ENCODE peak calls at places on chromosomes 5 and 9, in four cellular contexts. One of them, this sample, is unnamed.

GRCh38 chr5:116947691-116948528 is 373.3 kb upstream of the SEMA6A start:
- DNase-seq in neural progenitor cell: peak
- DNase-seq in left ventricle myocardium inferior: peak
- DNase-seq in upper lobe of left lung: peak
- DNase-seq in this sample: peak

GRCh38 chr5:1178529-1179382 is 22.6 kb upstream of the SLC6A19 start:
- DNase-seq in upper lobe of left lung: no peak
- DNase-seq in left ventricle myocardium inferior: peak
- DNase-seq in neural progenitor cell: no peak
- DNase-seq in this sample: no peak

GRCh38 chr5:128706269-128706668 is 168.2 kb upstream of the FBN2 start:
- DNase-seq in neural progenitor cell: no peak
- DNase-seq in upper lobe of left lung: no peak
- DNase-seq in left ventricle myocardium inferior: no peak
- DNase-seq in this sample: no peak

GRCh38 chr9:135228345-135228982 is 141.0 kb downstream of the OLFM1 start:
- DNase-seq in neural progenitor cell: no peak
- DNase-seq in left ventricle myocardium inferior: peak
- DNase-seq in upper lobe of left lung: no peak
- DNase-seq in this sample: no peak

GRCh38 chr9:136777359-136777758 is 13.0 kb upstream of the LCN15 start:
- DNase-seq in neural progenitor cell: no peak
- DNase-seq in upper lobe of left lung: no peak
- DNase-seq in left ventricle myocardium inferior: no peak
- DNase-seq in this sample: no peak

GRCh38 chr9:34177906-34178697 is 741 bp upstream of the UBAP1 start:
- DNase-seq in upper lobe of left lung: no peak
- DNase-seq in neural progenitor cell: no peak
- DNase-seq in left ventricle myocardium inferior: no peak
- DNase-seq in this sample: no peak

GRCh38 chr9:87502446-87503232 is 5.0 kb downstream of the DAPK1 start:
- DNase-seq in left ventricle myocardium inferior: no peak
- DNase-seq in neural progenitor cell: no peak
- DNase-seq in upper lobe of left lung: peak
- DNase-seq in this sample: no peak

GRCh38 chr5:75510836-75511434 is 494 bp downstream of the CERT1 start:
- DNase-seq in neural progenitor cell: peak
- DNase-seq in left ventricle myocardium inferior: peak
- DNase-seq in upper lobe of left lung: peak
- DNase-seq in this sample: no peak

GRCh38 chr9:124615100-124615742 is 108.0 kb upstream of the NR5A1 start:
- DNase-seq in left ventricle myocardium inferior: no peak
- DNase-seq in neural progenitor cell: no peak
- DNase-seq in upper lobe of left lung: no peak
- DNase-seq in this sample: no peak

DNA sequence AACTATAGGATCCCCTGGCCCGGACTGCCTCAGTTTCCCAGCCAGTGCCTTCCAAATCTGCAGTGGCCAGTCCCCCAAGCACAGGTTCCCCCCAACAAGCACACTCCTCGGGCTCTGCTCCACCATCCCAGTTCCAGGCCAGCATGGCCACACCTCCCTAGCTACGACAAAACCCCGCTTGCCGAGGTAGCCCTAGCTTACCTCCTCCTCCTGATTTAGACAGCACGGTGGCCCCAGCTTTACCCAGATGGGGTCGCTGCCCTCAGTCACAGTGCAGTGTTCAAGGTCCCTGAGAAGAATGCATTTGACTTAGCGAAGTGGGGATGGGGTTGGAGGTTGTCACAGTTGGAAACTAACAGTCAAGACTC is 40.8 kb upstream of the GARNL3 start:
- DNase-seq in neural progenitor cell: no peak
- DNase-seq in upper lobe of left lung: peak
- DNase-seq in left ventricle myocardium inferior: no peak
- DNase-seq in this sample: no peak
- TF ChIP-seq CTCF in neural progenitor cell: no peak
- TF ChIP-seq CTCF in upper lobe of left lung: no peak
- TF ChIP-seq CTCF in left ventricle myocardium inferior: no peak
- TF ChIP-seq CTCF in this sample: peak

DNA sequence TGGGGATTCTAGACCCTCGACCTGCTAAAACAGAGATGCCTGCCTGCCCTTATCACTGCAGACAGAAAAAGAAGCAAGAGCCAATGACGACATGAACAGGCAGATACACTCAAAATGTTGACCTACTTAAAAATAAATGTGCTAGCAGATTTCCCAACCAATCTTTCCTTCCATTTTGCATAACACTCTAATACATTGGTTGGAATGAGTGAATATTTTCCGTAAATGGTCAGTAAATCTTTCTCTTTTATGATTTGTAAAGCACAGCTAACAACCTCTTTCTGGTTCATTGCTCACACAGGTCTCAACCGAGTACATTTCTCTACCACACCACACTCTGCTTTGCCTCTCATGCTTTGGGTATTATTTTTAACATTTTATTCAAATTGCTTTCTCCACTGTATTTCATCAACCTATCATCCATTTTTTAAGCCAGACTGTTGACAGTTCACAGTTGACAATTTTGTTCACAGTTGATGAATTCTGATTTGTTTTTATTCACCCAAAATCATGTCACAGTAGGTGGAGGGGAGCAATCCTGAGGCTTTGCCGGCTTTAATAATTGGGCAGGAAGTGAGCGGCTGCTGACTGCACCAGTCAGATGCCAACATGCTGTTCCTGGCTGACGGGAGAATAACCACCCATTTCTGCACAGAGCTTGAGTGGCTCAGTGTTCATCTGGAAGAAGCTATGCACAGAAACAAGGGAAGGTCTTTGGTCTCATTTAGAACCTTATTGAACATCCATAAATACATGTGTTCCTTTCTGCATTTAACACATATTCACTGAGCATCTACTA is 426.6 kb downstream of the SPOCK1 start:
- DNase-seq in left ventricle myocardium inferior: no peak
- DNase-seq in upper lobe of left lung: no peak
- DNase-seq in neural progenitor cell: no peak
- DNase-seq in this sample: peak
- H3K4me3 ChIP-seq in left ventricle myocardium inferior: no peak
- H3K4me3 ChIP-seq in upper lobe of left lung: no peak
- H3K4me3 ChIP-seq in neural progenitor cell: no peak
- H3K4me3 ChIP-seq in this sample: no peak

GRCh38 chr5:137084016-137084415 is 415.1 kb downstream of the SPOCK1 start:
- DNase-seq in upper lobe of left lung: no peak
- DNase-seq in left ventricle myocardium inferior: no peak
- DNase-seq in neural progenitor cell: no peak
- DNase-seq in this sample: no peak

GRCh38 chr5:137088175-137088574 is 411.0 kb downstream of the SPOCK1 start:
- DNase-seq in neural progenitor cell: no peak
- DNase-seq in upper lobe of left lung: no peak
- DNase-seq in left ventricle myocardium inferior: no peak
- DNase-seq in this sample: no peak

GRCh38 chr5:137090151-137090550 is 409.0 kb downstream of the SPOCK1 start:
- DNase-seq in left ventricle myocardium inferior: no peak
- DNase-seq in neural progenitor cell: no peak
- DNase-seq in upper lobe of left lung: no peak
- DNase-seq in this sample: peak

GRCh38 chr5:137085206-137085605 is 413.9 kb downstream of the SPOCK1 start:
- DNase-seq in left ventricle myocardium inferior: no peak
- DNase-seq in neural progenitor cell: no peak
- DNase-seq in upper lobe of left lung: no peak
- DNase-seq in this sample: no peak

GRCh38 chr5:137086289-137086838 is 412.8 kb downstream of the SPOCK1 start:
- DNase-seq in upper lobe of left lung: no peak
- DNase-seq in left ventricle myocardium inferior: no peak
- DNase-seq in neural progenitor cell: peak
- DNase-seq in this sample: no peak
- TF ChIP-seq CTCF in upper lobe of left lung: no peak
- TF ChIP-seq CTCF in left ventricle myocardium inferior: no peak
- TF ChIP-seq CTCF in neural progenitor cell: peak
- TF ChIP-seq CTCF in this sample: no peak

GRCh38 chr5:14280294-14280854 is 137.2 kb downstream of the TRIO start:
- DNase-seq in left ventricle myocardium inferior: no peak
- DNase-seq in upper lobe of left lung: no peak
- DNase-seq in neural progenitor cell: no peak
- DNase-seq in this sample: no peak

GRCh38 chr5:14281746-14282181 is 138.6 kb downstream of the TRIO start:
- DNase-seq in upper lobe of left lung: no peak
- DNase-seq in neural progenitor cell: no peak
- DNase-seq in left ventricle myocardium inferior: no peak
- DNase-seq in this sample: peak

GRCh38 chr5:14273207-14273767 is 130.1 kb downstream of the TRIO start:
- DNase-seq in neural progenitor cell: no peak
- DNase-seq in left ventricle myocardium inferior: no peak
- DNase-seq in upper lobe of left lung: no peak
- DNase-seq in this sample: no peak

GRCh38 chr5:14272548-14273205 is 129.5 kb downstream of the TRIO start:
- DNase-seq in neural progenitor cell: no peak
- DNase-seq in left ventricle myocardium inferior: no peak
- DNase-seq in upper lobe of left lung: no peak
- DNase-seq in this sample: peak

GRCh38 chr5:14277407-14278320 is 134.5 kb downstream of the TRIO start:
- DNase-seq in left ventricle myocardium inferior: no peak
- DNase-seq in upper lobe of left lung: no peak
- DNase-seq in neural progenitor cell: no peak
- DNase-seq in this sample: no peak
- H3K4me3 ChIP-seq in left ventricle myocardium inferior: no peak
- H3K4me3 ChIP-seq in upper lobe of left lung: no peak
- H3K4me3 ChIP-seq in neural progenitor cell: no peak
- H3K4me3 ChIP-seq in this sample: no peak